ENCODE peak calls at places on chromosomes 3 and 15, in five cellular contexts. L is aorta, H is neuronal stem cell, Y is SK-N-SH, K is lower lobe of right lung. F is an unnamed sample. For H3K27me3 and H3K9me3, the result is how much of the 10 kb centered on the place peaks cover.

GRCh38 chr15:70321106-70321809 is 223.5 kb upstream of the TLE3 start:
- DNase-seq in L (no peak), H (no peak), Y (no peak), K (no peak), F (no peak)

GRCh38 chr15:42198516-42198915 is 9.6 kb downstream of the VPS39 start:
- DNase-seq in L (no peak), H (no peak), Y (no peak), K (no peak), F (no peak)

GRCh38 chr3:188974856-188975611 is 196.7 kb upstream of the TPRG1 start:
- DNase-seq in L (no peak), H (no peak), Y (no peak), K (no peak), F (no peak)

GRCh38 chr15:69045810-69046209 is 31.3 kb downstream of the NOX5 start:
- DNase-seq in L (no peak), H (no peak), Y (no peak), K (no peak), F (no peak)

GRCh38 chr3:34256021-34256420 is 457.6 kb downstream of the PDCD6IP start:
- DNase-seq in L (no peak), H (no peak), Y (no peak), K (no peak), F (no peak)

GRCh38 chr3:39065197-39065596 is 13.4 kb downstream of the WDR48 start:
- DNase-seq in L (no peak), H (no peak), Y (peak), K (no peak), F (no peak)

GRCh38 chr3:196941846-196942225 is 492 bp downstream of the NCBP2 start:
- DNase-seq in L (peak), H (no peak), Y (no peak), K (peak), F (no peak)

GRCh38 chr3:10483686-10484345 is 21.6 kb downstream of the ATP2B2 start:
- DNase-seq in L (no peak), H (no peak), Y (no peak), K (no peak), F (no peak)

GRCh38 chr3:195043612-195044144 is 227.3 kb downstream of the XXYLT1 start:
- DNase-seq in L (no peak), H (no peak), Y (no peak), K (no peak), F (no peak)

GRCh38 chr3:127959873-127960272 is 44.8 kb downstream of the KBTBD12 start:
- DNase-seq in L (no peak), H (peak), Y (peak), K (no peak), F (no peak)

GRCh38 chr3:49461443-49462171 is 8.5 kb upstream of the DAG1 start:
- DNase-seq in L (no peak), H (no peak), Y (no peak), K (no peak), F (no peak)

GRCh38 chr3:148203263-148204010 is 494.3 kb upstream of the AGTR1 start:
- DNase-seq in L (no peak), H (no peak), Y (peak), K (no peak), F (no peak)

GRCh38 chr15:88243895-88244787 is 12.4 kb downstream of the NTRK3 start:
- DNase-seq in L (no peak), H (peak), Y (peak), K (no peak), F (no peak)

GRCh38 chr3:138136208-138136607 is 4.0 kb upstream of the A4GNT start:
- DNase-seq in L (no peak), H (no peak), Y (no peak), K (no peak), F (no peak)

GRCh38 chr3:40191850-40192448 is 117.6 kb upstream of the EIF1B start:
- DNase-seq in L (no peak), H (peak), Y (peak), K (peak), F (no peak)

GRCh38 chr15:74365619-74366445 is 1.6 kb downstream of the CYP11A1 start:
- DNase-seq in L (peak), H (peak), Y (no peak), K (peak), F (no peak)

GRCh38 chr3:112776836-112777235 is 69.8 kb downstream of the CD200R1L start:
- DNase-seq in L (no peak), H (no peak), Y (no peak), K (no peak), F (no peak)

GRCh38 chr3:37992271-37993066 is 1.9 kb downstream of the VILL start:
- DNase-seq in L (peak), H (no peak), Y (no peak), K (no peak), F (no peak)

GRCh38 chr3:140843656-140844055 is 98.0 kb upstream of the SLC25A36 start:
- DNase-seq in L (no peak), H (no peak), Y (peak), K (no peak), F (no peak)

GRCh38 chr3:124769462-124769861 is 39.2 kb downstream of the UMPS start:
- DNase-seq in L (peak), H (no peak), Y (no peak), K (no peak), F (no peak)

GRCh38 chr3:177468331-177468730 is 271.0 kb upstream of the TBL1XR1 start:
- DNase-seq in L (peak), H (no peak), Y (no peak), K (no peak), F (no peak)

GRCh38 chr15:64356443-64357040 is 569 bp upstream of the CSNK1G1 start:
- DNase-seq in L (no peak), H (peak), Y (peak), K (no peak), F (no peak)

GRCh38 chr15:85289677-85290365 is 90.6 kb upstream of the AKAP13 start:
- DNase-seq in L (no peak), H (no peak), Y (peak), K (peak), F (no peak)

GRCh38 chr3:62125376-62125775 is 248.0 kb downstream of the FEZF2 start:
- DNase-seq in L (no peak), H (no peak), Y (no peak), K (no peak), F (no peak)

GRCh38 chr15:25181290-25182097 is 226.7 kb downstream of the SNRPN start:
- DNase-seq in L (peak), H (no peak), Y (no peak), K (peak), F (peak)

GRCh38 chr3:102577390-102577789 is 142.6 kb downstream of the ZPLD1 start:
- DNase-seq in L (no peak), H (no peak), Y (no peak), K (no peak), F (no peak)

GRCh38 chr15:86327230-86327865 is 247.7 kb downstream of the AGBL1 start:
- DNase-seq in L (no peak), H (no peak), Y (no peak), K (no peak), F (no peak)

GRCh38 chr3:113867506-113867905 is 28.9 kb downstream of the GRAMD1C start:
- DNase-seq in L (no peak), H (no peak), Y (no peak), K (no peak), F (no peak)

GRCh38 chr3:31055757-31056156 is 161.3 kb upstream of the GADL1 start:
- DNase-seq in L (no peak), H (no peak), Y (no peak), K (no peak), F (no peak)

GRCh38 chr3:100698736-100699135 is 10.6 kb upstream of the TFG start:
- DNase-seq in L (no peak), H (no peak), Y (no peak), K (no peak), F (no peak)

GRCh38 chr15:67085818-67086649 is 20.6 kb downstream of the SMAD3 start:
- DNase-seq in L (peak), H (no peak), Y (no peak), K (no peak), F (no peak)

GRCh38 chr15:67084561-67084960 is 19.2 kb downstream of the SMAD3 start:
- DNase-seq in L (no peak), H (no peak), Y (no peak), K (no peak), F (no peak)

GRCh38 chr15:67087507-67088172 is 22.2 kb downstream of the SMAD3 start:
- DNase-seq in L (peak), H (no peak), Y (no peak), K (no peak), F (no peak)

GRCh38 chr15:67085237-67085817 is 19.9 kb downstream of the SMAD3 start:
- DNase-seq in L (peak), H (no peak), Y (no peak), K (no peak), F (no peak)

DNA sequence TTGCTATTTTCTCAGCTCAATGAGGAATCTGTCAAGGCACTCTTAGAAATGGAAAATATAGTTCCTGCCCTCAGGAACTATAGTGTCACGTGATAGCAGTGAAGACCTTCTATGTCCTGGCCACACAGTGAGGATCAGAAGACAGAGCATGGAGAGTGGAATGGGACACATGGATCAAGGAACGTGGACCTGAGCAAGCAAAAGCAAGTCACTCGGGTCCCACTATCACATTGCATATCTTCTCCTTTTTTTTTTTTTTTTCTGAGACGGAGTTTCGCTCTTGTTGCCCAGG is 21.2 kb downstream of the SMAD3 start:
- DNase-seq in L (no peak), H (no peak), Y (no peak), K (no peak), F (no peak)
- H3K4me3 ChIP-seq in L (no peak), H (no peak), Y (no peak), K (no peak), F (no peak)

GRCh38 chr3:13881536-13882410 is 1.9 kb upstream of the WNT7A start:
- DNase-seq in L (no peak), H (no peak), Y (peak), K (no peak), F (no peak)
- H3K27me3 ChIP-seq in L (under half), H (half or more), Y (under half), K (half or more), F (half or more)

DNA sequence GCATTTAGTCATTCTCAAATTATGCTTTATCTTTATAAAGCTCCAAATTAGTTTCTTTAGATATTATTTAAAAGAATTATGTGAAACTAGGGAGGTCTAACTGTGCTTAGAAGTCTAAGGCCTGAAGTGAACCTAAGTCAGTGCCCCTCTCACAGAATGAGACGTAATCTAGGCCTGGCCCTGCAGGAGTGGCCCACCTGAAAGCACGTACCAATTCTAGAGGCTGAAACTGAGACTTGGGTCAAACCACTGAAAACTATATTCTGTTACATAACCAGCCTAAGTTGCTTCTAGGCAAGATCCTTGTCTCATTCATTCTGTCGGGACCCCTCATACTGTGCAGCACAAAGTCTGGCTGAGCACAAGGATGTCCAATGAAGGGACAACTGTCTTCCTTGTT is 143.7 kb downstream of the ISL2 start:
- DNase-seq in L (no peak), H (no peak), Y (no peak), K (no peak), F (no peak)
- H3K9me3 ChIP-seq in L (under half), H (under half), Y (under half), K (under half), F (under half)

GRCh38 chr15:101328001-101328400 is 33.0 kb upstream of the SNRPA1 start:
- DNase-seq in L (no peak), H (no peak), Y (no peak), K (no peak), F (no peak)

GRCh38 chr15:101329867-101330380 is 34.9 kb upstream of the SNRPA1 start:
- DNase-seq in L (no peak), H (no peak), Y (no peak), K (no peak), F (no peak)

GRCh38 chr15:101327147-101327740 is 32.2 kb upstream of the SNRPA1 start:
- DNase-seq in L (no peak), H (no peak), Y (no peak), K (no peak), F (no peak)

GRCh38 chr15:101329309-101329863 is 34.3 kb upstream of the SNRPA1 start:
- DNase-seq in L (no peak), H (no peak), Y (no peak), K (no peak), F (no peak)

DNA sequence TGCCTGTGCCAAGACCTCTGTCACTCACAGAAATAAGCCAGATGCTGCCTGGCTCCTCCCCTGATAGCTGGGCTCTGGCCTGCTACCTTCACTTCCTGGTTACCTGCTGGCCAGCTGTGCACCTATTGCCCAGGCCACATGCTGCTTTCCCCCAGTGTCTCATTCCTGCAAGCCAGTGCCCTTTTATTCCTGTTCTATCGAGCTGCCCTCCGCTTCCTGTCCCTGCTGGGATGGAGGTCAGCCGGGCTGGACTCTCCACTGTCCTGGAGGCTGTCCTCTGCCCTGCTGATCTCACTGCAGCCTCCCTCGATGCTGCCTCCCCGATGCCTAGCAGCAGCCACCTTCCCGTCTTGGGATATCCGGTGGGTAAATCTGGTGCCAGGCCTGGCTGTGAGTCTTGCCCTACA is 37.0 kb upstream of the SNRPA1 start:
- DNase-seq in L (no peak), H (no peak), Y (no peak), K (no peak), F (no peak)
- H3K4me3 ChIP-seq in L (no peak), H (no peak), Y (no peak), K (no peak), F (no peak)

GRCh38 chr15:38617831-38618230 is 53.2 kb upstream of the RASGRP1 start:
- DNase-seq in L (no peak), H (no peak), Y (no peak), K (no peak), F (no peak)

GRCh38 chr15:38612159-38612863 is 47.7 kb upstream of the RASGRP1 start:
- DNase-seq in L (no peak), H (no peak), Y (no peak), K (no peak), F (no peak)

GRCh38 chr15:38613085-38613484 is 48.5 kb upstream of the RASGRP1 start:
- DNase-seq in L (no peak), H (no peak), Y (no peak), K (no peak), F (no peak)

GRCh38 chr15:38611228-38611627 is 46.6 kb upstream of the RASGRP1 start:
- DNase-seq in L (no peak), H (no peak), Y (no peak), K (no peak), F (no peak)

DNA sequence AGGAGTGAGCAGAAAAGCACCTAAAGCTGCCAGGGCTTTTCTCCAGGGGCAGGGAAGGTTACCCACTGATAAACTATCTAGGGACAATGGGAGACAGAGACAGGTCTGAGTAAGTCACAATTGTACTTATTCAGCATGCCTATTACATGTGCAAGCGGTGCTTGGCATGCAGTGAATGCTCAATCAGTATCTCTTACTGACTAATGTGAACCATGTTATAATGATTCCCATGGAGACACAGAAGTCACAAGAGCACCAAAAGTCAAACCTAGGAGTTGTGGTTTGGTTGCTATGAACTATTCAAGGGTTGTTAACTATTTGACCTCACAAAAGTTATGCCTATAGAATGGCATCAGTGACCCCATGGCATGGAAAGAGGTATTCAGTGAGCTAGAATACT is 50.0 kb upstream of the RASGRP1 start:
- DNase-seq in L (no peak), H (no peak), Y (no peak), K (no peak), F (no peak)
- H3K27me3 ChIP-seq in L (under half), H (under half), Y (under half), K (under half), F (under half)

DNA sequence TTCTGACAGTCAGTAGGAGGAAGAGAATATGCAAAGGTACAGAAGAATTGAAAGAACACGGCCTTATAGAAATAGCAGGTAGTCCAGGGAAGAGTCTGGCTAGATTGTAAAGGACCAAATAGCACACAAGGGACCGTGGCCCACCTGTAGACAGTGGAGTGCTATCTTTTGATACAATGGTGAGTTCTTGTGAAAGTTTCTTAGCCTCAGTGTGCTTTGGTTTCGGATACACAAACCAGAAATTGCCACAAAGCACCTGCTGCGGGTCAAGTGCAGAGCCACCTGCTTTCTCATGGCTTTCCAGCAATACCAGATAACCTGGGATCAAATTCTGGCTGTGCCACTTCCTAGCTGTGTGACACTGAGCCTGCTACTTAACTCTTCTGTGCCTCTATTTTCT is 36.6 kb upstream of the TUBGCP5 start:
- DNase-seq in L (no peak), H (no peak), Y (no peak), K (no peak), F (no peak)
- H3K9me3 ChIP-seq in L (under half), H (under half), Y (under half), K (under half), F (under half)

DNA sequence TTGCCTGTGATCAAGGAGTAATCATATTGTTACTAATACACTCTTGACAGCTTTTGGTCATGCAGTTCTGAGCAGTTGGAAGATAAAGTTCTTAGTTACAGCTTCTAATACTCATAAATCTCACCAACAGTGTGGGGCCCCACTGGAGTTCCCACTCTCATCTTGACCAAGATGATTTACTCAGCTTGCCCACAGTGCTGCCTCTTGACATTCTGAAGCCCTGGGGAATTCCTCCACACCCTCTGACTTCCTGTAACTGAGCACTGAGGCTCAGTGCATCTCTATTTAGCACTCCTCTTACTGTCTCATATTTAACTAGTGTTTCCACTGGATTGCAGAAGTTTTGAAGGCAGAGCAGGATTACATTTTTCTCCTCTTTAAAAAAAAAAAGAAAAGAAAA is 1.9 kb upstream of the ARL6IP5 start:
- DNase-seq in L (no peak), H (no peak), Y (no peak), K (no peak), F (peak)
- H3K4me3 ChIP-seq in L (no peak), H (no peak), Y (no peak), K (no peak), F (no peak)

GRCh38 chr3:82030932-82031331 is 269.5 kb upstream of the GBE1 start:
- DNase-seq in L (no peak), H (no peak), Y (no peak), K (no peak), F (no peak)
- H3K27me3 ChIP-seq in L (under half), H (under half), Y (under half), K (under half), F (under half)

DNA sequence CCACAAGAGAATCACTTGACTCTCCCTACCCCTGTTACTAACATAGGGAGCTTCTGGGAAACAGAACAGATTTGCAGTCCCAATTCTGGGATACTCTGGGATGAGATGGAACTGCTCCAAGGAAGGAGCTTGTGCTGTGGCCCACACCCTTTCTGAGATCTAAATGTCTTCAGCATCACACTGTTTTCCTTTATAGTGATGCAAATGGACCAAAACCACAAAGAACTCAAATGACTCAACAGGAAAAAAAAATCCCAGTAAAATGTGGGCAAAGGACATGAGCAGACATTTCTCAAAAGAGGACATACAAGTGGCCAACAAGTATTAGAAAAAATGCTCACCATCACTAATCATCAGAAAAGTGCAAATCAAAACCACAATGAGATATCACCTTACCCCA is 155.6 kb downstream of the NECTIN3 start:
- DNase-seq in L (no peak), H (no peak), Y (no peak), K (no peak), F (no peak)
- H3K9me3 ChIP-seq in L (under half), H (under half), Y (under half), K (under half), F (under half)

F was measured in left lung.